ENCODE peak calls at places on chromosomes 13 and 19, in five cellular contexts. One of them, this sample, is unnamed.

GRCh38 chr19:55466246-55466614 is 1.7 kb upstream of the C19orf85 start:
- DNase-seq in GM23248: no peak
- DNase-seq in right cardiac atrium: peak; percentile 14
- DNase-seq in CD4-positive, alpha-beta memory T cell: no peak
- DNase-seq in CD8-positive, alpha-beta memory T cell: no peak
- DNase-seq in this sample: no peak

GRCh38 chr13:37406031-37406430 is 192.5 kb downstream of the POSTN start:
- DNase-seq in CD8-positive, alpha-beta memory T cell: no peak
- DNase-seq in right cardiac atrium: no peak
- DNase-seq in GM23248: no peak
- DNase-seq in CD4-positive, alpha-beta memory T cell: no peak
- DNase-seq in this sample: no peak

GRCh38 chr19:39428309-39429112 is 7.2 kb downstream of the RPS16 start:
- DNase-seq in right cardiac atrium: peak; percentile 91
- DNase-seq in GM23248: peak; percentile 85
- DNase-seq in CD4-positive, alpha-beta memory T cell: no peak
- DNase-seq in CD8-positive, alpha-beta memory T cell: no peak
- DNase-seq in this sample: peak; percentile 80

GRCh38 chr19:53078668-53079067 is 24.6 kb downstream of the ZNF160 start:
- DNase-seq in CD4-positive, alpha-beta memory T cell: no peak
- DNase-seq in CD8-positive, alpha-beta memory T cell: no peak
- DNase-seq in GM23248: no peak
- DNase-seq in right cardiac atrium: no peak
- DNase-seq in this sample: no peak

GRCh38 chr19:31658993-31659896 is 310.0 kb upstream of the TSHZ3 start:
- DNase-seq in CD4-positive, alpha-beta memory T cell: no peak
- DNase-seq in right cardiac atrium: no peak
- DNase-seq in CD8-positive, alpha-beta memory T cell: no peak
- DNase-seq in GM23248: no peak
- DNase-seq in this sample: no peak

GRCh38 chr19:39524495-39524894 is 8.2 kb downstream of the EID2B start:
- DNase-seq in CD4-positive, alpha-beta memory T cell: no peak
- DNase-seq in GM23248: no peak
- DNase-seq in CD8-positive, alpha-beta memory T cell: no peak
- DNase-seq in right cardiac atrium: no peak
- DNase-seq in this sample: no peak

GRCh38 chr19:8363803-8364771 is at the start of gene ANGPTL4:
- DNase-seq in CD8-positive, alpha-beta memory T cell: peak; percentile 58
- DNase-seq in right cardiac atrium: peak; percentile 93
- DNase-seq in GM23248: peak; percentile 81
- DNase-seq in CD4-positive, alpha-beta memory T cell: peak; percentile 24
- DNase-seq in this sample: peak; percentile 77

GRCh38 chr13:20714161-20714560 is 10.7 kb downstream of the IL17D start:
- DNase-seq in GM23248: peak; percentile 83
- DNase-seq in right cardiac atrium: no peak
- DNase-seq in CD4-positive, alpha-beta memory T cell: no peak
- DNase-seq in CD8-positive, alpha-beta memory T cell: no peak
- DNase-seq in this sample: no peak

GRCh38 chr19:39247701-39248664 is 673 bp downstream of the IFNL4 start:
- DNase-seq in CD4-positive, alpha-beta memory T cell: no peak
- DNase-seq in GM23248: peak; percentile 53
- DNase-seq in right cardiac atrium: no peak
- DNase-seq in CD8-positive, alpha-beta memory T cell: no peak
- DNase-seq in this sample: no peak

GRCh38 chr19:8001651-8001994 is 3.8 kb downstream of the ELAVL1 start:
- DNase-seq in CD8-positive, alpha-beta memory T cell: no peak
- DNase-seq in CD4-positive, alpha-beta memory T cell: no peak
- DNase-seq in GM23248: peak; percentile 49
- DNase-seq in right cardiac atrium: no peak
- DNase-seq in this sample: no peak

GRCh38 chr19:5718579-5719273 is 1.2 kb downstream of the LONP1 start:
- DNase-seq in right cardiac atrium: no peak
- DNase-seq in GM23248: peak; percentile 91
- DNase-seq in CD8-positive, alpha-beta memory T cell: no peak
- DNase-seq in CD4-positive, alpha-beta memory T cell: no peak
- DNase-seq in this sample: no peak

GRCh38 chr13:33251131-33251629 is 34.4 kb downstream of the STARD13 start:
- DNase-seq in GM23248: peak; percentile 94
- DNase-seq in CD4-positive, alpha-beta memory T cell: no peak
- DNase-seq in CD8-positive, alpha-beta memory T cell: no peak
- DNase-seq in right cardiac atrium: no peak
- DNase-seq in this sample: no peak

GRCh38 chr13:21663197-21663596 is 7.7 kb upstream of the FGF9 start:
- DNase-seq in GM23248: no peak
- DNase-seq in CD4-positive, alpha-beta memory T cell: no peak
- DNase-seq in right cardiac atrium: no peak
- DNase-seq in CD8-positive, alpha-beta memory T cell: no peak
- DNase-seq in this sample: no peak

GRCh38 chr19:12647490-12648071 is 19.0 kb downstream of the MAN2B1 start:
- DNase-seq in GM23248: peak; percentile 74
- DNase-seq in CD8-positive, alpha-beta memory T cell: no peak
- DNase-seq in right cardiac atrium: peak; percentile 83
- DNase-seq in CD4-positive, alpha-beta memory T cell: no peak
- DNase-seq in this sample: peak; percentile 69

GRCh38 chr19:10230904-10231623 is at the start of gene S1PR2:
- DNase-seq in right cardiac atrium: peak; percentile 95
- DNase-seq in CD8-positive, alpha-beta memory T cell: peak; percentile 81
- DNase-seq in GM23248: peak; percentile 91
- DNase-seq in CD4-positive, alpha-beta memory T cell: peak; percentile 67
- DNase-seq in this sample: peak; percentile 70

GRCh38 chr13:61695147-61695546 is 279.5 kb upstream of the PCDH20 start:
- DNase-seq in right cardiac atrium: no peak
- DNase-seq in CD8-positive, alpha-beta memory T cell: no peak
- DNase-seq in GM23248: no peak
- DNase-seq in CD4-positive, alpha-beta memory T cell: no peak
- DNase-seq in this sample: no peak

GRCh38 chr13:33228645-33229445 is 56.7 kb downstream of the STARD13 start:
- DNase-seq in CD8-positive, alpha-beta memory T cell: no peak
- DNase-seq in CD4-positive, alpha-beta memory T cell: peak; percentile 38
- DNase-seq in right cardiac atrium: no peak
- DNase-seq in GM23248: peak; percentile 73
- DNase-seq in this sample: no peak

GRCh38 chr13:108154421-108154858 is 60.9 kb downstream of the LIG4 start:
- DNase-seq in right cardiac atrium: no peak
- DNase-seq in CD8-positive, alpha-beta memory T cell: no peak
- DNase-seq in CD4-positive, alpha-beta memory T cell: no peak
- DNase-seq in GM23248: no peak
- DNase-seq in this sample: no peak

GRCh38 chr19:18503971-18504885 is 17.6 kb downstream of the ELL start:
- DNase-seq in GM23248: no peak
- DNase-seq in right cardiac atrium: no peak
- DNase-seq in CD8-positive, alpha-beta memory T cell: no peak
- DNase-seq in CD4-positive, alpha-beta memory T cell: no peak
- DNase-seq in this sample: no peak

GRCh38 chr13:20412761-20413355 is 112.8 kb downstream of the CRYL1 start:
- DNase-seq in right cardiac atrium: no peak
- DNase-seq in CD8-positive, alpha-beta memory T cell: no peak
- DNase-seq in CD4-positive, alpha-beta memory T cell: no peak
- DNase-seq in GM23248: peak; percentile 20
- DNase-seq in this sample: no peak

GRCh38 chr19:43765109-43765876 is 10.5 kb upstream of the SMG9 start:
- DNase-seq in CD8-positive, alpha-beta memory T cell: peak; percentile 85
- DNase-seq in right cardiac atrium: peak; percentile 66
- DNase-seq in CD4-positive, alpha-beta memory T cell: peak; percentile 63
- DNase-seq in GM23248: peak; percentile 99
- DNase-seq in this sample: no peak

DNA sequence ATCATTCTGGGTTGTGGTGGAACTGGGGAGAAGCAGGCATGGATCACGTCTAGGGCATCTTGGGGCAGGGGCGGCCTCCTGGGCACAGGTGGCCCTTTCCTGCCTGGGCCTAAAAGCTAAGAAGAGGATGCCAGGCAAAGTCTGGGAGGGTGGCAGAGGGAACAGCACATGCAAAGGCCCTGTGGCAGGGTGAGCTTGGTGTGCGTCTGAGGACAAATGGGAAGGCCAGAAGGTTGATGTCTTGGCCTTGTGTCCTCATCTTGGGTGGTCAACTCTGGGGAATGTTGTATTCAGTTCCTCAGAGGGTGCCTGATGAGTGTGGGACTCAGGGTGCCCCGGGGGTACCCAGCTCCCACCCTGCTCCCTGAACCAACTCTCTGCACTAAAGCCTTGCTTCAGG is 5.4 kb upstream of the PLK5 start:
- DNase-seq in CD4-positive, alpha-beta memory T cell: no peak
- DNase-seq in right cardiac atrium: no peak
- DNase-seq in GM23248: no peak
- DNase-seq in CD8-positive, alpha-beta memory T cell: no peak
- DNase-seq in this sample: no peak
- H3K27me3 ChIP-seq in CD4-positive, alpha-beta memory T cell: no peaks in the 10 kb centered on the region
- H3K27me3 ChIP-seq in right cardiac atrium: no peaks in the 10 kb centered on the region
- H3K27me3 ChIP-seq in GM23248: peaks cover 3% of the 10 kb centered on the region
- H3K27me3 ChIP-seq in CD8-positive, alpha-beta memory T cell: no peaks in the 10 kb centered on the region
- H3K27me3 ChIP-seq in this sample: no peaks in the 10 kb centered on the region

GRCh38 chr13:51244637-51245405 is 22.6 kb downstream of the FAM124A start:
- DNase-seq in GM23248: no peak
- DNase-seq in CD8-positive, alpha-beta memory T cell: no peak
- DNase-seq in CD4-positive, alpha-beta memory T cell: no peak
- DNase-seq in right cardiac atrium: no peak
- DNase-seq in this sample: no peak
- H3K4me1 ChIP-seq in GM23248: no peaks in the 10 kb centered on the region
- H3K4me1 ChIP-seq in CD8-positive, alpha-beta memory T cell: no peaks in the 10 kb centered on the region
- H3K4me1 ChIP-seq in CD4-positive, alpha-beta memory T cell: no peaks in the 10 kb centered on the region
- H3K4me1 ChIP-seq in right cardiac atrium: peaks cover 9% of the 10 kb centered on the region
- H3K4me1 ChIP-seq in this sample: peaks cover 9% of the 10 kb centered on the region

DNA sequence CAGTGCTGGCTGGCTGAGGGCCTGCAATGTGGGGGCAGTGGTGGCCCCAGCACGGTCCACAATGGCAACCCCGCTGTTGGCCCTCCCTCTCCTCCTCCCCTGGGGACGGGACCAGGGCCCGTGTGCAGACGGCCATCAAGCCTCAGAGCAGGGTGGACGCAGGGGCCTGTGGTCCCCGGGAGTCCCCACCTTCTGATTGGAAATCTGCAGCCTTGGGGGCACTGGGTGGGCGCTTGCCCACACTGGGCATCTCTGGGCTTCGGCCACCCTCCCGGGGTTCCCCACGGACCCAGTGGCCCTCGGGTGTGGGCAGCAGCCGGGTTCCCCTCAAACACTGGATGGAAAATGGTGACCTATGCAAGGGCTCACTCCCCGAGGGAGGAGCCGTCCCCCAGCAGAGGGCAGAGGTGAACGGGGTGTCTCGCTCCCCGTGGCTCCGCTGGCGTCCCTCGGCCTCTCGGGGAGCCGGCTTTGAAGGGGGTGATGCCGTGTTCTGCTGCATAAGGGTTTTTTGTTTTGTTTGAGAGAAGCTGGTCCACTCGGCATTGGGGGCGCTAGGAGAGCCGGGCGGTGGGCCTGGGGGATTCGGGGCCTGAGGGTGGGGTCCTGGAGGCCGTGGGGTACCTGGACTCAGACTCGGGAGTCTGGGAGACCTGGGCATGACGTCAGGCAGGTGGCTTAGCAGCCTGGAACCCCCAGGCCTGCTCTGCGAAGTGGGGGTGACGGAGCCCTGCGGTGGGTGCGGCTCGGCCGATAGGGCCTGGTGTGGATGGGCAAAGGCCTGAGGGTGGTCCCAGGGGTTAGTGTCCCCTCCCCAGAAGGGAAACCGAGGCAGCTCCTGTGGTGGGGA is 3.9 kb downstream of the EFNA2 start:
- DNase-seq in GM23248: no peak
- DNase-seq in CD8-positive, alpha-beta memory T cell: no peak
- DNase-seq in CD4-positive, alpha-beta memory T cell: no peak
- DNase-seq in right cardiac atrium: no peak
- DNase-seq in this sample: no peak
- H3K27me3 ChIP-seq in GM23248: peaks cover 42% of the 10 kb centered on the region
- H3K27me3 ChIP-seq in CD8-positive, alpha-beta memory T cell: peaks cover 27% of the 10 kb centered on the region
- H3K27me3 ChIP-seq in CD4-positive, alpha-beta memory T cell: peaks cover 10% of the 10 kb centered on the region
- H3K27me3 ChIP-seq in right cardiac atrium: no peaks in the 10 kb centered on the region
- H3K27me3 ChIP-seq in this sample: no peaks in the 10 kb centered on the region

DNA sequence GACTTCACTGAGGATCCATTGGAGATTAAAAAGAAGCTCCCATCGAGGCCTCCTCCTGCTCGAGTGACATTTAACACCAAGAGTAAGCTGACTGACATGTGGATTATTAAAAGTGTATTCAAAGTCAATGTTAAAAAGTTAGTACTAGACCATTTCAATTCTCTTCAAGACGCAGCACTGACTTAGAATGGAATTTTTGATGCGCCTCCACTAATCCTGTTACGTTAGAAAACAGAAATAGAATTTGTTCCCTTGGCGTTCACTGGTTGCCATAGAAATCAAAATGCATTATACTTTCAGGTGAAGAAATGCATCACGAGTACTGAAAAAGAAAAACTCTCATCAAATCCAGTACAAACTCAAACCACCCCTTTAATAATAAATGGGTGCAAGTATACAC is 42.2 kb downstream of the BRD4 start:
- DNase-seq in CD8-positive, alpha-beta memory T cell: no peak
- DNase-seq in CD4-positive, alpha-beta memory T cell: no peak
- DNase-seq in right cardiac atrium: no peak
- DNase-seq in GM23248: no peak
- DNase-seq in this sample: no peak
- H3K4me1 ChIP-seq in CD8-positive, alpha-beta memory T cell: peaks cover 95% of the 10 kb centered on the region
- H3K4me1 ChIP-seq in CD4-positive, alpha-beta memory T cell: peaks cover 96% of the 10 kb centered on the region
- H3K4me1 ChIP-seq in right cardiac atrium: peaks cover 48% of the 10 kb centered on the region
- H3K4me1 ChIP-seq in GM23248: peaks cover 68% of the 10 kb centered on the region
- H3K4me1 ChIP-seq in this sample: peaks cover 63% of the 10 kb centered on the region

GRCh38 chr13:39397866-39398265 is 205.1 kb downstream of the LHFPL6 start:
- DNase-seq in CD8-positive, alpha-beta memory T cell: no peak
- DNase-seq in right cardiac atrium: peak; percentile 79
- DNase-seq in CD4-positive, alpha-beta memory T cell: no peak
- DNase-seq in GM23248: peak; percentile 33
- DNase-seq in this sample: no peak
- H3K27me3 ChIP-seq in CD8-positive, alpha-beta memory T cell: no peaks in the 10 kb centered on the region
- H3K27me3 ChIP-seq in right cardiac atrium: no peaks in the 10 kb centered on the region
- H3K27me3 ChIP-seq in CD4-positive, alpha-beta memory T cell: no peaks in the 10 kb centered on the region
- H3K27me3 ChIP-seq in GM23248: no peaks in the 10 kb centered on the region
- H3K27me3 ChIP-seq in this sample: no peaks in the 10 kb centered on the region

GRCh38 chr19:33284146-33284643 is 18.1 kb downstream of the CEBPA start:
- DNase-seq in GM23248: no peak
- DNase-seq in CD4-positive, alpha-beta memory T cell: no peak
- DNase-seq in CD8-positive, alpha-beta memory T cell: no peak
- DNase-seq in right cardiac atrium: no peak
- DNase-seq in this sample: no peak

GRCh38 chr19:33286899-33287298 is 15.4 kb downstream of the CEBPA start:
- DNase-seq in GM23248: no peak
- DNase-seq in right cardiac atrium: no peak
- DNase-seq in CD4-positive, alpha-beta memory T cell: no peak
- DNase-seq in CD8-positive, alpha-beta memory T cell: no peak
- DNase-seq in this sample: no peak

GRCh38 chr19:33283578-33283977 is 18.8 kb downstream of the CEBPA start:
- DNase-seq in CD8-positive, alpha-beta memory T cell: no peak
- DNase-seq in GM23248: no peak
- DNase-seq in CD4-positive, alpha-beta memory T cell: no peak
- DNase-seq in right cardiac atrium: peak; percentile 5
- DNase-seq in this sample: no peak

GRCh38 chr19:33285441-33285927 is 16.9 kb downstream of the CEBPA start:
- DNase-seq in right cardiac atrium: no peak
- DNase-seq in CD4-positive, alpha-beta memory T cell: no peak
- DNase-seq in CD8-positive, alpha-beta memory T cell: no peak
- DNase-seq in GM23248: no peak
- DNase-seq in this sample: no peak

GRCh38 chr19:33284756-33285155 is 17.6 kb downstream of the CEBPA start:
- DNase-seq in CD4-positive, alpha-beta memory T cell: no peak
- DNase-seq in GM23248: no peak
- DNase-seq in right cardiac atrium: no peak
- DNase-seq in CD8-positive, alpha-beta memory T cell: no peak
- DNase-seq in this sample: no peak
- H3K4me1 ChIP-seq in CD4-positive, alpha-beta memory T cell: peaks cover 22% of the 10 kb centered on the region
- H3K4me1 ChIP-seq in GM23248: no peaks in the 10 kb centered on the region
- H3K4me1 ChIP-seq in right cardiac atrium: no peaks in the 10 kb centered on the region
- H3K4me1 ChIP-seq in CD8-positive, alpha-beta memory T cell: no peaks in the 10 kb centered on the region
- H3K4me1 ChIP-seq in this sample: no peaks in the 10 kb centered on the region

GRCh38 chr19:50551713-50552187 is 16.5 kb downstream of the LRRC4B start:
- DNase-seq in GM23248: peak; percentile 18
- DNase-seq in right cardiac atrium: no peak
- DNase-seq in CD4-positive, alpha-beta memory T cell: no peak
- DNase-seq in CD8-positive, alpha-beta memory T cell: no peak
- DNase-seq in this sample: peak; percentile 59
- H3K27me3 ChIP-seq in GM23248: peaks cover 6% of the 10 kb centered on the region
- H3K27me3 ChIP-seq in right cardiac atrium: no peaks in the 10 kb centered on the region
- H3K27me3 ChIP-seq in CD4-positive, alpha-beta memory T cell: peaks cover 4% of the 10 kb centered on the region
- H3K27me3 ChIP-seq in CD8-positive, alpha-beta memory T cell: peaks cover 22% of the 10 kb centered on the region
- H3K27me3 ChIP-seq in this sample: no peaks in the 10 kb centered on the region

GRCh38 chr13:41006951-41007350 is 12.2 kb downstream of the ELF1 start:
- DNase-seq in GM23248: no peak
- DNase-seq in CD8-positive, alpha-beta memory T cell: no peak
- DNase-seq in right cardiac atrium: no peak
- DNase-seq in CD4-positive, alpha-beta memory T cell: no peak
- DNase-seq in this sample: no peak
- H3K4me1 ChIP-seq in GM23248: peaks cover 38% of the 10 kb centered on the region
- H3K4me1 ChIP-seq in CD8-positive, alpha-beta memory T cell: peaks cover 74% of the 10 kb centered on the region
- H3K4me1 ChIP-seq in right cardiac atrium: peaks cover 2% of the 10 kb centered on the region
- H3K4me1 ChIP-seq in CD4-positive, alpha-beta memory T cell: peaks cover 92% of the 10 kb centered on the region
- H3K4me1 ChIP-seq in this sample: no peaks in the 10 kb centered on the region